ENCODE peak calls at places on chromosomes 7 and 10, in seven cellular contexts. N, J, X, G, S, W and K are unnamed samples.

GRCh38 chr10:101752241-101752640 is 23.7 kb downstream of the FGF8 start:
- DNase-seq in N (no peak), J (no peak), X (no peak), G (no peak), S (no peak), W (no peak), K (no peak)

GRCh38 chr7:158247758-158248487 is 339.7 kb downstream of the PTPRN2 start:
- DNase-seq in N (no peak), J (no peak), X (no peak), G (no peak), S (peak; percentile 32), W (no peak), K (no peak)

GRCh38 chr7:42189535-42189934 is 47.5 kb downstream of the GLI3 start:
- DNase-seq in N (no peak), J (no peak), X (no peak), G (no peak), S (no peak), W (no peak), K (no peak)

GRCh38 chr10:35913628-35914027 is 271.5 kb upstream of the FZD8 start:
- DNase-seq in N (no peak), J (no peak), X (no peak), G (no peak), S (no peak), W (no peak), K (no peak)

GRCh38 chr10:16828731-16829175 is 11.5 kb upstream of the RSU1 start:
- DNase-seq in N (peak; percentile 55), J (no peak), X (no peak), G (peak; percentile 70), S (no peak), W (no peak), K (no peak)

GRCh38 chr7:133912916-133913697 is 214.0 kb upstream of the LRGUK start:
- DNase-seq in N (no peak), J (no peak), X (peak; percentile 2), G (no peak), S (no peak), W (no peak), K (no peak)

GRCh38 chr10:23199768-23200511 is 7.8 kb downstream of the PTF1A start:
- DNase-seq in N (no peak), J (no peak), X (no peak), G (no peak), S (no peak), W (no peak), K (no peak)

GRCh38 chr10:97372233-97372875 is 28.8 kb downstream of the RRP12 start:
- DNase-seq in N (no peak), J (no peak), X (no peak), G (no peak), S (no peak), W (no peak), K (no peak)